ENCODE peak calls at places on chromosomes 16 and 17, in nine cellular contexts. U, Q, D, F, B, T, A, E and J are unnamed samples.

GRCh38 chr17:81427446-81428120 is 32.3 kb downstream of the BAHCC1 start:
- DNase-seq in U (peak), Q (peak), D (no peak), F (peak), B (peak), T (no peak), A (no peak), E (no peak), J (no peak)

GRCh38 chr16:67504190-67505021 is 21.1 kb upstream of the AGRP start:
- DNase-seq in U (no peak), Q (peak), D (no peak), F (no peak), B (no peak), T (no peak), A (no peak), E (peak), J (no peak)

GRCh38 chr17:58641937-58642336 is 49.9 kb downstream of the TEX14 start:
- DNase-seq in U (no peak), Q (no peak), D (no peak), F (no peak), B (no peak), T (no peak), A (no peak), E (no peak), J (no peak)

GRCh38 chr16:14418795-14419225 is 211.2 kb downstream of the PARN start:
- DNase-seq in U (no peak), Q (no peak), D (no peak), F (no peak), B (no peak), T (no peak), A (no peak), E (peak), J (no peak)

GRCh38 chr17:59851431-59852375 is 41.0 kb downstream of the TUBD1 start:
- DNase-seq in U (no peak), Q (no peak), D (no peak), F (no peak), B (no peak), T (no peak), A (no peak), E (peak), J (peak)

GRCh38 chr16:3637371-3637923 is 17.0 kb upstream of the DNASE1 start:
- DNase-seq in U (no peak), Q (no peak), D (no peak), F (no peak), B (no peak), T (peak), A (peak), E (no peak), J (no peak)

GRCh38 chr17:63544467-63545301 is 5.6 kb upstream of the DCAF7 start:
- DNase-seq in U (no peak), Q (no peak), D (no peak), F (no peak), B (no peak), T (no peak), A (no peak), E (no peak), J (no peak)

GRCh38 chr16:80536246-80536645 is 4.5 kb upstream of the DYNLRB2 start:
- DNase-seq in U (no peak), Q (no peak), D (no peak), F (no peak), B (no peak), T (no peak), A (no peak), E (no peak), J (no peak)

GRCh38 chr17:47987240-47987835 is 16.4 kb downstream of the CDK5RAP3 start:
- DNase-seq in U (no peak), Q (no peak), D (no peak), F (no peak), B (no peak), T (no peak), A (no peak), E (no peak), J (peak)

GRCh38 chr17:77451894-77452852 is 311.4 kb downstream of the SEC14L1 start:
- DNase-seq in U (no peak), Q (no peak), D (peak), F (no peak), B (peak), T (peak), A (no peak), E (peak), J (peak)

GRCh38 chr17:80738020-80738380 is 193.4 kb downstream of the RPTOR start:
- DNase-seq in U (no peak), Q (no peak), D (no peak), F (no peak), B (no peak), T (no peak), A (peak), E (no peak), J (no peak)

GRCh38 chr17:17112628-17113200 is 70.5 kb downstream of the MPRIP start:
- DNase-seq in U (no peak), Q (peak), D (no peak), F (no peak), B (no peak), T (no peak), A (no peak), E (no peak), J (no peak)

GRCh38 chr17:80687819-80688218 is 143.2 kb downstream of the RPTOR start:
- DNase-seq in U (no peak), Q (no peak), D (no peak), F (no peak), B (no peak), T (no peak), A (no peak), E (no peak), J (no peak)

GRCh38 chr16:50548659-50549560 is 714 bp downstream of the NKD1 start:
- DNase-seq in U (peak), Q (no peak), D (no peak), F (no peak), B (no peak), T (peak), A (peak), E (no peak), J (no peak)

GRCh38 chr17:69246726-69247375 is 18.2 kb upstream of the ABCA10 start:
- DNase-seq in U (peak), Q (no peak), D (peak), F (peak), B (no peak), T (no peak), A (no peak), E (peak), J (peak)

GRCh38 chr17:42670199-42670924 is 6.4 kb downstream of the PLEKHH3 start:
- DNase-seq in U (no peak), Q (peak), D (no peak), F (no peak), B (no peak), T (no peak), A (peak), E (no peak), J (no peak)

GRCh38 chr17:79476074-79476473 is 134.8 kb downstream of the RBFOX3 start:
- DNase-seq in U (no peak), Q (no peak), D (no peak), F (no peak), B (no peak), T (no peak), A (no peak), E (no peak), J (no peak)

GRCh38 chr17:57487552-57487951 is 231.2 kb downstream of the MSI2 start:
- DNase-seq in U (no peak), Q (no peak), D (no peak), F (no peak), B (no peak), T (no peak), A (no peak), E (no peak), J (no peak)

GRCh38 chr16:15775209-15775608 is 81.6 kb downstream of the MYH11 start:
- DNase-seq in U (no peak), Q (no peak), D (no peak), F (no peak), B (no peak), T (no peak), A (no peak), E (peak), J (no peak)